ENCODE peak calls at places on chromosomes 12 and 14, in five cellular contexts. K is left lung, L is tibial nerve, R is H7, T is tibial artery. N is an unnamed sample.
A peak's percentile ranks its signal among the peaks of the same experiment; 100 is the strongest.

GRCh38 chr14:64504897-64505771 is 564 bp downstream of the ZBTB1 start:
- DNase-seq in T (peak; percentile 91), K (peak; percentile 93), L (peak; percentile 78), R (peak; percentile 91), N (peak; percentile 90)

GRCh38 chr14:74888164-74889158 is 6.7 kb downstream of the DLST start:
- DNase-seq in R (no peak), T (no peak), L (no peak), K (no peak), N (no peak)

GRCh38 chr12:1594045-1594294 is 411 bp downstream of the FBXL14 start:
- DNase-seq in L (no peak), R (peak; percentile 86), K (peak; percentile 74), T (peak; percentile 59), N (peak; percentile 74)

GRCh38 chr12:51345681-51346080 is 798 bp downstream of the CELA1 start:
- DNase-seq in L (no peak), T (no peak), K (no peak), R (no peak), N (no peak)

GRCh38 chr12:72723732-72724131 is 451.6 kb downstream of the TRHDE start:
- DNase-seq in K (no peak), T (no peak), L (no peak), R (no peak), N (no peak)

GRCh38 chr14:85617799-85618198 is 87.9 kb downstream of the FLRT2 start:
- DNase-seq in T (no peak), R (no peak), L (no peak), K (no peak), N (no peak)

GRCh38 chr12:121926874-121927706 is 8.7 kb downstream of the CFAP251 start:
- DNase-seq in L (no peak), R (no peak), K (no peak), T (no peak), N (no peak)

GRCh38 chr12:76952995-76953394 is 74.2 kb upstream of the CSRP2 start:
- DNase-seq in L (no peak), T (no peak), K (no peak), R (peak; percentile 38), N (no peak)

GRCh38 chr12:74906224-74906623 is 303.4 kb downstream of the KCNC2 start:
- DNase-seq in K (no peak), R (no peak), L (no peak), T (no peak), N (no peak)

GRCh38 chr12:56724660-56724988 is 475 bp downstream of the NACA start:
- DNase-seq in R (peak; percentile 40), L (no peak), T (no peak), K (no peak), N (peak; percentile 17)

GRCh38 chr14:100283984-100284881 is 22.0 kb downstream of the SLC25A29 start:
- DNase-seq in K (no peak), R (peak; percentile 57), L (no peak), T (no peak), N (no peak)

GRCh38 chr14:58476320-58476719 is 48.8 kb downstream of the KIAA0586 start:
- DNase-seq in R (no peak), T (no peak), L (no peak), K (no peak), N (no peak)

GRCh38 chr14:77761205-77761931 is 412 bp upstream of the SNW1 start:
- DNase-seq in K (peak; percentile 40), T (peak; percentile 55), R (peak; percentile 55), L (no peak), N (peak; percentile 19)

GRCh38 chr14:51668870-51669269 is 17.2 kb downstream of the FRMD6 start:
- DNase-seq in L (no peak), T (no peak), K (no peak), R (no peak), N (no peak)

GRCh38 chr12:15984097-15984800 is 73.1 kb downstream of the DERA start:
- DNase-seq in T (no peak), R (no peak), L (no peak), K (no peak), N (peak; percentile 42)

GRCh38 chr12:122830517-122831214 is 4.6 kb upstream of the HIP1R start:
- DNase-seq in R (no peak), T (no peak), L (no peak), K (peak; percentile 34), N (no peak)

GRCh38 chr12:6310771-6311610 is 509 bp downstream of the PLEKHG6 start:
- DNase-seq in K (no peak), L (no peak), T (no peak), R (peak; percentile 97), N (no peak)

GRCh38 chr14:95475540-95476240 is 40.8 kb downstream of the SYNE3 start:
- DNase-seq in T (no peak), R (no peak), K (no peak), L (no peak), N (no peak)

GRCh38 chr12:121953695-121954094 is 35.3 kb downstream of the CFAP251 start:
- DNase-seq in R (no peak), L (no peak), T (no peak), K (no peak), N (no peak)

GRCh38 chr12:28443337-28443736 is 253.1 kb downstream of the CCDC91 start:
- DNase-seq in L (no peak), K (no peak), R (no peak), T (no peak), N (no peak)

GRCh38 chr12:51077930-51078329 is 5.5 kb downstream of the CSRNP2 start:
- DNase-seq in L (no peak), K (no peak), T (no peak), R (no peak), N (no peak)

GRCh38 chr12:19288603-19289244 is 150.6 kb upstream of the AEBP2 start:
- DNase-seq in L (no peak), K (no peak), R (peak; percentile 36), T (no peak), N (no peak)

GRCh38 chr12:78240827-78241226 is 410.1 kb downstream of the NAV3 start:
- DNase-seq in T (no peak), K (no peak), R (no peak), L (no peak), N (no peak)

GRCh38 chr12:107749094-107749493 is 11.8 kb downstream of the PRDM4 start:
- DNase-seq in T (no peak), R (no peak), L (no peak), K (no peak), N (no peak)

GRCh38 chr14:48735607-48736006 is 850.6 kb downstream of the RPS29 start:
- DNase-seq in K (no peak), R (no peak), T (no peak), L (no peak), N (no peak)

GRCh38 chr14:54818201-54819133 is 84.2 kb downstream of the GCH1 start:
- DNase-seq in R (no peak), K (no peak), T (peak; percentile 65), L (no peak), N (no peak)

GRCh38 chr14:62934439-62934838 is 110.8 kb downstream of the KCNH5 start:
- DNase-seq in T (no peak), K (no peak), L (no peak), R (no peak), N (no peak)

GRCh38 chr12:24821691-24822090 is 127.2 kb downstream of the BCAT1 start:
- DNase-seq in K (no peak), L (no peak), T (no peak), R (no peak), N (no peak)

GRCh38 chr12:66352899-66353298 is 50.6 kb downstream of the HELB start:
- DNase-seq in K (no peak), T (no peak), R (no peak), L (no peak), N (no peak)

GRCh38 chr12:53561590-53561953 is 54.3 kb upstream of the NPFF start:
- DNase-seq in T (no peak), K (no peak), L (no peak), R (no peak), N (no peak)

GRCh38 chr14:95464524-95464923 is 51.9 kb downstream of the SYNE3 start:
- DNase-seq in L (no peak), K (no peak), T (no peak), R (no peak), N (no peak)

GRCh38 chr12:54993181-54993835 is 8.7 kb upstream of the TESPA1 start:
- DNase-seq in L (peak; percentile 24), R (peak; percentile 65), T (peak; percentile 51), K (no peak), N (peak; percentile 53)

DNA sequence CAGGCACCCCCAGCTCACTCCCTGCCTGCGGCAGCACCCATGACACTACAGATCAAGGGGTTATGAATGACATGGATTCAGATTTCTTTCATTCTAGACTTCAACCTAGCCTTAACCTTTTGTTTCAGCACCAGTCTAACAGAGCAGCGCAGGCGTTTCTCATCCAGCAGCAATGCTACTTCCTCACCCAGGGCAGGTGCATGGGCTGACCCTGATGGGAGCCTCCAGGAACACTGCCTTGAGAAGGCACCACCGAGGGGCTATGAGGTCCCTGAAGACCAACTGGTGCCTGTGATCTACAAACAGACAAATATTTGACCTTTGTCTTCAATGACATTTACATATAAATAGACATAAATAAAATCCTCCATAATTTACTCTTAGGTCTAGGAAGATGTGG is 10.8 kb downstream of the CDCA4 start:
- DNase-seq in R (peak; percentile 28), L (no peak), K (no peak), T (no peak), N (no peak)
- H3K36me3 ChIP-seq in R (peaks cover 20% of the 10 kb centered on the region), L (no peaks in the 10 kb centered on the region), K (no peaks in the 10 kb centered on the region), T (no peaks in the 10 kb centered on the region), N (no peaks in the 10 kb centered on the region)

DNA sequence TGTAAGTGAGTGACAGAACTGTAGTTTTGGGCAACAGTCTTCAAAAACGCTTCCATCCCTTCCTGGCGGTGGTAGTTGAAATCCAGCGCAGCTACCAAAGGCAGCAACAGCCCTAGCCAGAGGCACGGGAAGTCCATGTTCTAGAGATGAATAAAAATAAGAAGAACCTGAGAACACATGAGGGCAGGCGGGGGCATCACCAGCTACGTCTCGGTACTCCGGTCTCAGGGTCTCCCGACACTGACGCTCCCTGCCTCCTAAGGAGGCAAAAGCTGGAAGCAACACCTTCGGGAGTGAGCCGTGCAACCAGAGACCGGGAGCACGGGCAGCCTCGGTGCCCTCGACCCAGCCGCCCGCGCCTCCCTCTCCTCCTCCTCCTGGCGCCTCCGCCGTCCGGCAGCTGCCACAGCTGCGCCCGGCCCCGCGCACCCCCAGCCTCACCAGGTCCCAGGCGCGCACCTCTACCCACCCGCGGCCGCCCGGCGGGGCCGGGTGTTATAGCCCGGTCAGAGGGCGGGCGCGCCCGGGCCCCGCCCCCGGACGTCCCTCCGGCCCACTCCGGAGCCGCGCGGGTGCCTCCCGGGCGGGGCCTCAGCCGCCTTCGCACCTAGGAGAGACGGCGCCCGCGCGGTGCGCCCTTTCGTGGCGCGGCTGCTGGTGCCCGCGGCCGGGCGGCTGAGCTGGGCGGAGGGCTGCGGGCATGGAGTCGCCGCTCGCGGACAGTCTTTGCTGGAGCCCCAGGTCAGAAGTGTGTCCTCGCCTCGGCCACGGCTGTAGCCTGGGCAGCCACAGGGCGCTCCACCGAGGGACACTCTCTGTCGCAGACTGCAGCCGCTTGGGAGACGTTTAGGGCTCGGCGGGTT is at the start of gene CPM:
- DNase-seq in K (peak; percentile 84), T (peak; percentile 66), R (peak; percentile 90), L (peak; percentile 40), N (peak; percentile 73)
- H3K4me3 ChIP-seq in K (peak within 1 kb of the TSS; percentile 64), T (peak within 1 kb of the TSS; percentile 74), R (peak within 1 kb of the TSS; percentile 60), L (peak within 1 kb of the TSS; percentile 57), N (peak within 1 kb of the TSS; percentile 6)

DNA sequence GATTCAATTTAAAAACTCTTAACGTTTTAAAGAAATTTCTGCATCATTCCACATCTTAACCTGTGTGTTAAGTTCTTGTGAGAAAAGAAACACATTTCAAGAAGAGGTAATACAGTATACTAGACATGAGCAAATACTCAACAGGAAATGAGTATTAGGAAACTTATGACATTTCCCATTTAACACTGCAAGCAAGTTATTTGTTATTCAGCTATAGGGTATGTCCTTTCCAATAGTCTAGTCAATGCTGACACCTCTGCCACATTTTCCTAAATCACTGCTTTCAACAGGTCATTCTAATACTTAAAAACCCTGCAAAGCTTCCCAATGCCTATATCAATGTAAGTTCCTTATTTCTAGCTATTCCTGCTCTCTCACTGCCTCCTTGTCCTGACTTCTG is 93.1 kb downstream of the DDHD1 start:
- DNase-seq in T (no peak), K (no peak), R (no peak), L (no peak), N (no peak)
- H3K36me3 ChIP-seq in T (no peaks in the 10 kb centered on the region), K (no peaks in the 10 kb centered on the region), R (no peaks in the 10 kb centered on the region), L (no peaks in the 10 kb centered on the region), N (no peaks in the 10 kb centered on the region)

GRCh38 chr12:114697741-114698565 is 14.0 kb upstream of the TBX3 start:
- DNase-seq in L (no peak), K (no peak), T (no peak), R (peak; percentile 66), N (no peak)
- H3K4me3 ChIP-seq in L (peak overlapping the region; percentile 9), K (peak overlapping the region; percentile 27), T (no peak overlapping the region), R (peak overlapping the region; percentile 24), N (no peak overlapping the region)